ENCODE peak calls at places on chromosomes 16 and 17, in four cellular contexts. W is GM12878, O is K562, M is IMR-90. S is an unnamed sample.
A peak's percentile ranks its signal among the peaks of the same experiment; 100 is the strongest.

GRCh38 chr16:13957197-13958078 is 37.5 kb downstream of the ERCC4 start:
- DNase-seq in W (peak; percentile 56), O (peak; percentile 32), M (peak; percentile 95), S (peak; percentile 91)

GRCh38 chr17:15350777-15351486 is 9.5 kb upstream of the TEKT3 start:
- DNase-seq in W (no peak), O (no peak), M (no peak), S (no peak)

GRCh38 chr16:31183432-31184428 is 3.8 kb downstream of the FUS start:
- DNase-seq in W (no peak), O (no peak), M (no peak), S (no peak)

GRCh38 chr17:60229189-60229802 is 79.5 kb downstream of the CA4 start:
- DNase-seq in W (no peak), O (no peak), M (peak; percentile 63), S (peak; percentile 12)

GRCh38 chr17:56176101-56176500 is 22.8 kb downstream of the ANKFN1 start:
- DNase-seq in W (no peak), O (no peak), M (peak; percentile 36), S (no peak)

GRCh38 chr17:47924785-47925676 is 16.3 kb upstream of the PNPO start:
- DNase-seq in W (no peak), O (no peak), M (no peak), S (no peak)

GRCh38 chr16:529012-529575 is 1.6 kb downstream of the CAPN15 start:
- DNase-seq in W (no peak), O (no peak), M (no peak), S (no peak)

GRCh38 chr17:50219939-50220465 is 18.6 kb upstream of the COL1A1 start:
- DNase-seq in W (no peak), O (no peak), M (peak; percentile 75), S (no peak)

GRCh38 chr17:60102632-60103047 is 23.9 kb upstream of the HEATR6 start:
- DNase-seq in W (no peak), O (no peak), M (peak; percentile 79), S (peak; percentile 53)

GRCh38 chr17:885971-886571 is 93.5 kb downstream of the NXN start:
- DNase-seq in W (no peak), O (no peak), M (no peak), S (no peak)

GRCh38 chr17:78013683-78014467 is 55.4 kb downstream of the TNRC6C start:
- DNase-seq in W (peak; percentile 20), O (peak; percentile 48), M (peak; percentile 77), S (peak; percentile 74)

GRCh38 chr16:80569440-80570105 is 28.8 kb downstream of the DYNLRB2 start:
- DNase-seq in W (no peak), O (peak; percentile 19), M (peak; percentile 46), S (peak; percentile 33)

GRCh38 chr17:71828182-71828596 is 292.6 kb upstream of the SOX9 start:
- DNase-seq in W (no peak), O (no peak), M (peak; percentile 2), S (no peak)

GRCh38 chr17:77840156-77840555 is 118.3 kb upstream of the TNRC6C start:
- DNase-seq in W (no peak), O (no peak), M (peak; percentile 39), S (peak; percentile 30)

GRCh38 chr16:85474808-85475207 is 138.3 kb upstream of the GSE1 start:
- DNase-seq in W (no peak), O (no peak), M (no peak), S (no peak)
- TF ChIP-seq FOS in W (no peak), O (no peak), M (no peak), S (no peak)

DNA sequence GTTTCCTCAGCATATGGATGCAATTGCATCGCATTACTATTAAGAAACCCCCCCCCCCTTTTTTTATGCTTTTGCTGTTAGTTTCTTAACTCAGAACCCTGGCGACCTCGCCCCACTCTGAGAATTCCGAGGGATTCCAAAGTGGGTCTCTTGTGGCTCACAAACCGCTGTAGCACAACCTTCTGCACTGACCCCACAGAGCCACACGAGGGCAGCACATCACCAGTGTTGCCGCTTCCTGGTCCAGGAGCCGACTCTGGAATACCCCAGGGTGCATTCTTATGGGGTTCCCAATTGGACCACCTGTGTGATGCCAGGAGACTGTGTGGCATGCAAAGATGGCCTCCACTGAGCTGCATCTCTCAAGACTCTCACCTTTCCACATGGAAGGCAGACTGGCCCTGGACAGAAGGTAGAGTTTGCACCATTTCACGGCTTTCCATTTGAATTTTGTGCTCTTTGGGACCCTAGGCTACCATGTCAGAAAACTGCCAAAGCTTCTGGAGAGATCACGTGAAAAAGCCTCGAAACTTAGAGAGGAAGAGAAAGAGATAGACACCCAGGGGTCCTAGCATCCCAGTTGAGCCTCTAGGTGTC is 432.7 kb upstream of the ASIC2 start:
- DNase-seq in W (no peak), O (peak; percentile 68), M (peak; percentile 17), S (peak; percentile 24)
- TF ChIP-seq FOS in W (no peak), O (no peak), M (no peak), S (no peak)

GRCh38 chr16:17002557-17002956 is 468.2 kb downstream of the XYLT1 start:
- DNase-seq in W (no peak), O (no peak), M (no peak), S (no peak)
- TF ChIP-seq FOS in W (no peak), O (no peak), M (no peak), S (no peak)

DNA sequence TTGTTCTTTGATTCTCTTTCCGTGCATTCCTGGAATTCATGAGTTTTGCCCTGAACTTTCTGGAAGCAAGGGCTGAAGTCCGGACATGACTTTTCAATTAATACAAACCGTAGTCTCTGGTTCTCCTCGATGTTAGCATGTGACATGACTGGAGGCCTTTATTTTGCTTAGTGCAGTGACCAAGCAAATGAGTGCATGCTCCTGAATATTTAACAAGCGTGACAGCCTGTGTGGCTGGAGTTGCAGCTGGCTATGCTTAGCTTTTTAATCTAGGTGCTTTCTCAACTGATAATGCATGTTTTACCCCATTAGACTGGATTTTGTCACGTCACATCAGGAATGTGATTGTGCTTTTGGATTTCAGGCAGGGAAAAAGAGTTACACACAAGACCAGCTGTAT is 302.1 kb downstream of the MAP2K6 start:
- DNase-seq in W (no peak), O (no peak), M (no peak), S (no peak)
- TF ChIP-seq FOS in W (no peak), O (no peak), M (no peak), S (no peak)

GRCh38 chr17:39962642-39963220 is at the start of gene GSDMA:
- DNase-seq in W (no peak), O (no peak), M (no peak), S (no peak)
- TF ChIP-seq FOS in W (no peak), O (no peak), M (no peak), S (no peak)

DNA sequence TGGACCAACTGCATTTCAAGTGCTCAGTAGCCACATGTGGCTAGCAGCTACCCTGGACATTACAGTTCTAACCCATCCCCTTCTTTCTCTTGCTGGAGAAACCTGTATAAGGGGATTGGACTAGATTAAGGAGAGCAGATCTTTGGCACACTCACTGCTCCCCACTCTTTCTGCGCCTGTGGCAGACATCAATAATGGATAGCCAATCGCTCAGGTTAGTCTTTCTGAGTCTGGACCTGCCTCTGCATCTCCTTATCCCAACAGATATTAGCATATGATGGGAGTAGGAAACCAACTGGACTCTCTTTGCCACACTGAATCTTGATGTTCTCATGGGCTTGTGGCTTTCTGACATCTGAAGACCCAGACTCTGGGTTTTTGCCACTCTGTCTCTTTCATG is 81.7 kb downstream of the IRX5 start:
- DNase-seq in W (no peak), O (no peak), M (no peak), S (no peak)
- TF ChIP-seq FOS in W (no peak), O (no peak), M (no peak), S (no peak)

GRCh38 chr17:12041316-12041715 is 20.6 kb downstream of the MAP2K4 start:
- DNase-seq in W (no peak), O (no peak), M (peak; percentile 87), S (peak; percentile 57)
- TF ChIP-seq FOS in W (no peak), O (no peak), M (peak; percentile 88), S (peak; percentile 89)

GRCh38 chr17:8300629-8301242 is 5.5 kb upstream of the SLC25A35 start:
- DNase-seq in W (peak; percentile 31), O (peak; percentile 62), M (peak; percentile 64), S (peak; percentile 58)
- TF ChIP-seq FOS in W (no peak), O (no peak), M (no peak), S (no peak)

DNA sequence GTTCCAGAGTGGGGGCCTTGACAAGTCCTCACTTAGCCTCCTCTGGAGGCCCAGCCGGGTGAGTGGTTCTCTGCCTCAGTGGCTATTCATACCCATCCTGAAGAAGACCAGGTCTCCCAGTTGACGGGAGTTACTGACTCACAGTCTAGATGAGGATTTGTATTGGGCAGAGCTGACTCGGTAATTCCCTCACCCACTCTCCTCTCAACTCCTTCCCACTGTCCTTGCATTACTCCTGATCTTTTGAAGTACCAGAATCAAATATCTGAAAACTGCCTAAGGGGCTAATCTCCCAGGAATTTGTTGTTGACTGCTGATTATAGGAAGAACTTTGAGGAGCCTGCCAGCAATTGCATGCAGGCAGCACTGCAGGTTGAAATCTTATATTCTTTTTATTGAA is 14.2 kb downstream of the SAP30BP start:
- DNase-seq in W (no peak), O (no peak), M (peak; percentile 58), S (no peak)
- TF ChIP-seq FOS in W (no peak), O (no peak), M (no peak), S (no peak)

S was measured in endothelial cell of umbilical vein.